ENCODE peak calls at places on chromosomes 2 and 18, in five cellular contexts. One of them, this sample, is unnamed.

GRCh38 chr2:206353685-206354084 is 79.2 kb downstream of the ZDBF2 start:
- DNase-seq in ovary: no peak
- DNase-seq in effector memory CD4-positive, alpha-beta T cell: no peak
- DNase-seq in psoas muscle: no peak
- DNase-seq in HAP-1: no peak
- DNase-seq in this sample: no peak

GRCh38 chr2:9258953-9259399 is 52.4 kb downstream of the ASAP2 start:
- DNase-seq in ovary: no peak
- DNase-seq in effector memory CD4-positive, alpha-beta T cell: no peak
- DNase-seq in psoas muscle: peak; percentile 74
- DNase-seq in HAP-1: no peak
- DNase-seq in this sample: peak; percentile 82

GRCh38 chr18:59087391-59087790 is 52.3 kb upstream of the SEC11C start:
- DNase-seq in ovary: no peak
- DNase-seq in effector memory CD4-positive, alpha-beta T cell: no peak
- DNase-seq in psoas muscle: no peak
- DNase-seq in HAP-1: no peak
- DNase-seq in this sample: no peak

GRCh38 chr2:101823347-101823791 is 125.9 kb downstream of the MAP4K4 start:
- DNase-seq in ovary: no peak
- DNase-seq in effector memory CD4-positive, alpha-beta T cell: peak; percentile 51
- DNase-seq in psoas muscle: no peak
- DNase-seq in HAP-1: peak; percentile 71
- DNase-seq in this sample: no peak

GRCh38 chr2:232887171-232887850 is 17.2 kb downstream of the SNORC start:
- DNase-seq in ovary: no peak
- DNase-seq in effector memory CD4-positive, alpha-beta T cell: no peak
- DNase-seq in psoas muscle: no peak
- DNase-seq in HAP-1: no peak
- DNase-seq in this sample: no peak

GRCh38 chr2:204691911-204692510 is 146.7 kb downstream of the PARD3B start:
- DNase-seq in ovary: peak; percentile 58
- DNase-seq in effector memory CD4-positive, alpha-beta T cell: no peak
- DNase-seq in psoas muscle: no peak
- DNase-seq in HAP-1: peak; percentile 63
- DNase-seq in this sample: peak; percentile 26

GRCh38 chr2:135997380-135997779 is 12.0 kb upstream of the DARS1 start:
- DNase-seq in ovary: no peak
- DNase-seq in effector memory CD4-positive, alpha-beta T cell: no peak
- DNase-seq in psoas muscle: no peak
- DNase-seq in HAP-1: peak; percentile 57
- DNase-seq in this sample: peak; percentile 34

GRCh38 chr2:234483568-234484251 is 13.2 kb downstream of the ARL4C start:
- DNase-seq in ovary: no peak
- DNase-seq in effector memory CD4-positive, alpha-beta T cell: peak; percentile 75
- DNase-seq in psoas muscle: no peak
- DNase-seq in HAP-1: peak; percentile 25
- DNase-seq in this sample: no peak

GRCh38 chr18:77070627-77071026 is 62.0 kb downstream of the MBP start:
- DNase-seq in ovary: no peak
- DNase-seq in effector memory CD4-positive, alpha-beta T cell: no peak
- DNase-seq in psoas muscle: no peak
- DNase-seq in HAP-1: no peak
- DNase-seq in this sample: no peak

GRCh38 chr2:49367003-49367402 is 212.7 kb upstream of the FSHR start:
- DNase-seq in ovary: no peak
- DNase-seq in effector memory CD4-positive, alpha-beta T cell: no peak
- DNase-seq in psoas muscle: no peak
- DNase-seq in HAP-1: no peak
- DNase-seq in this sample: no peak

GRCh38 chr2:232529806-232530547 is 4.0 kb downstream of the CHRND start:
- DNase-seq in ovary: no peak
- DNase-seq in effector memory CD4-positive, alpha-beta T cell: no peak
- DNase-seq in psoas muscle: peak; percentile 49
- DNase-seq in HAP-1: no peak
- DNase-seq in this sample: peak; percentile 40

GRCh38 chr2:223560704-223561435 is 41.3 kb downstream of the SCG2 start:
- DNase-seq in ovary: no peak
- DNase-seq in effector memory CD4-positive, alpha-beta T cell: no peak
- DNase-seq in psoas muscle: no peak
- DNase-seq in HAP-1: peak; percentile 23
- DNase-seq in this sample: no peak

GRCh38 chr2:25309402-25309801 is 32.3 kb downstream of the DNMT3A start:
- DNase-seq in ovary: no peak
- DNase-seq in effector memory CD4-positive, alpha-beta T cell: peak; percentile 34
- DNase-seq in psoas muscle: peak; percentile 79
- DNase-seq in HAP-1: peak; percentile 81
- DNase-seq in this sample: no peak

GRCh38 chr2:134882773-134883172 is 35.8 kb upstream of the CCNT2 start:
- DNase-seq in ovary: no peak
- DNase-seq in effector memory CD4-positive, alpha-beta T cell: no peak
- DNase-seq in psoas muscle: no peak
- DNase-seq in HAP-1: no peak
- DNase-seq in this sample: no peak

GRCh38 chr2:69061518-69061917 is 48.5 kb downstream of the ANTXR1 start:
- DNase-seq in ovary: no peak
- DNase-seq in effector memory CD4-positive, alpha-beta T cell: no peak
- DNase-seq in psoas muscle: no peak
- DNase-seq in HAP-1: no peak
- DNase-seq in this sample: no peak

GRCh38 chr2:74142340-74142739 is 5.4 kb downstream of the BOLA3 start:
- DNase-seq in ovary: no peak
- DNase-seq in effector memory CD4-positive, alpha-beta T cell: no peak
- DNase-seq in psoas muscle: no peak
- DNase-seq in HAP-1: no peak
- DNase-seq in this sample: no peak

GRCh38 chr18:22169889-22170420 is 566 bp downstream of the GATA6 start:
- DNase-seq in ovary: peak; percentile 51
- DNase-seq in effector memory CD4-positive, alpha-beta T cell: no peak
- DNase-seq in psoas muscle: peak; percentile 53
- DNase-seq in HAP-1: peak; percentile 41
- DNase-seq in this sample: peak; percentile 69

GRCh38 chr18:22167471-22168151 is 1.8 kb upstream of the GATA6 start:
- DNase-seq in ovary: peak; percentile 64
- DNase-seq in effector memory CD4-positive, alpha-beta T cell: no peak
- DNase-seq in psoas muscle: no peak
- DNase-seq in HAP-1: no peak
- DNase-seq in this sample: no peak

GRCh38 chr18:22170421-22171262 is 1.3 kb downstream of the GATA6 start:
- DNase-seq in ovary: peak; percentile 69
- DNase-seq in effector memory CD4-positive, alpha-beta T cell: no peak
- DNase-seq in psoas muscle: peak; percentile 62
- DNase-seq in HAP-1: peak; percentile 53
- DNase-seq in this sample: peak; percentile 71

GRCh38 chr18:22168360-22168921 is 948 bp upstream of the GATA6 start:
- DNase-seq in ovary: no peak
- DNase-seq in effector memory CD4-positive, alpha-beta T cell: no peak
- DNase-seq in psoas muscle: no peak
- DNase-seq in HAP-1: peak; percentile 47
- DNase-seq in this sample: no peak

DNA sequence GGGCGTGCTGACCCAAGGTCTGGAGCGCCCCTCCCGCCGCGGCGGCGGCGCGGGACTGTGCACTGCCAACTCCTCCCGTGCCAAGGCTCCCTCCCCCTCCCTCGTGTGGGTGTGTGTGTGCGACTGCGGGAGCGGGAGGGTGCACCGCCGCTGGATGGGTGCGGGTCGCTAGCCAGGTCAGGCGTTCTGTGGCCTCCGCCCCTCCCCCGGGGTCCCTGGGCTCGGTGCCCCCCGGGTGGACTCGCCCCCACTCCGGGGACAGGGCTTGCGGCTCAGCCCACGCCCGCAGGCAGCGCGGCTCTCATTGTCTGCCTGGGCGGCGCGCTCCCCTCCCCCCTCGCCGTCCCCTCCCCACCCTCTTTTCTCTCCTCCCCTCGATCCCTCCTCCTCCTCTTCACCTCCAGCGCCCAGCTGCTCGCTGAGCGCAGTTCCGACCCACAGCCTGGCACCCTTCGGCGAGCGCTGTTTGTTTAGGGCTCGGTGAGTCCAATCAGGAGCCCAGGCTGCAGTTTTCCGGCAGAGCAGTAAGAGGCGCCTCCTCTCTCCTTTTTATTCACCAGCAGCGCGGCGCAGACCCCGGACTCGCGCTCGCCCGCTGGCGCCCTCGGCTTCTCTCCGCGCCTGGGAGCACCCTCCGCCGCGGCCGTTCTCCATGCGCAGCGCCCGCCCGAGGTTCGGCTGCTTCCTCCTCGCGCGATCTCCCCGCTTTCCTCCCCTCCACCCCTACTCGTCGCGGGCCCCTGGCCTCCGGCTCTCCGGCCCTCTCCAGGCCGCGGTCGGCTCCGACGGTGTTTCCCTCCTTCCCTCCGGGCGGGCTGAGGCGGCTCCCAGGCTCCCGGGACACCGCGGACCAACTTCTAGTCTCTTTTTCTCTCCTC is at the start of gene GATA6:
- DNase-seq in ovary: peak; percentile 96
- DNase-seq in effector memory CD4-positive, alpha-beta T cell: no peak
- DNase-seq in psoas muscle: peak; percentile 70
- DNase-seq in HAP-1: peak; percentile 81
- DNase-seq in this sample: peak; percentile 92
- H3K4me3 ChIP-seq in ovary: peak within 1 kb of the TSS; percentile 98
- H3K4me3 ChIP-seq in effector memory CD4-positive, alpha-beta T cell: peak within 1 kb of the TSS; percentile 44
- H3K4me3 ChIP-seq in psoas muscle: peak within 1 kb of the TSS; percentile 85
- H3K4me3 ChIP-seq in HAP-1: peak within 1 kb of the TSS; percentile 47
- H3K4me3 ChIP-seq in this sample: peak within 1 kb of the TSS; percentile 97

DNA sequence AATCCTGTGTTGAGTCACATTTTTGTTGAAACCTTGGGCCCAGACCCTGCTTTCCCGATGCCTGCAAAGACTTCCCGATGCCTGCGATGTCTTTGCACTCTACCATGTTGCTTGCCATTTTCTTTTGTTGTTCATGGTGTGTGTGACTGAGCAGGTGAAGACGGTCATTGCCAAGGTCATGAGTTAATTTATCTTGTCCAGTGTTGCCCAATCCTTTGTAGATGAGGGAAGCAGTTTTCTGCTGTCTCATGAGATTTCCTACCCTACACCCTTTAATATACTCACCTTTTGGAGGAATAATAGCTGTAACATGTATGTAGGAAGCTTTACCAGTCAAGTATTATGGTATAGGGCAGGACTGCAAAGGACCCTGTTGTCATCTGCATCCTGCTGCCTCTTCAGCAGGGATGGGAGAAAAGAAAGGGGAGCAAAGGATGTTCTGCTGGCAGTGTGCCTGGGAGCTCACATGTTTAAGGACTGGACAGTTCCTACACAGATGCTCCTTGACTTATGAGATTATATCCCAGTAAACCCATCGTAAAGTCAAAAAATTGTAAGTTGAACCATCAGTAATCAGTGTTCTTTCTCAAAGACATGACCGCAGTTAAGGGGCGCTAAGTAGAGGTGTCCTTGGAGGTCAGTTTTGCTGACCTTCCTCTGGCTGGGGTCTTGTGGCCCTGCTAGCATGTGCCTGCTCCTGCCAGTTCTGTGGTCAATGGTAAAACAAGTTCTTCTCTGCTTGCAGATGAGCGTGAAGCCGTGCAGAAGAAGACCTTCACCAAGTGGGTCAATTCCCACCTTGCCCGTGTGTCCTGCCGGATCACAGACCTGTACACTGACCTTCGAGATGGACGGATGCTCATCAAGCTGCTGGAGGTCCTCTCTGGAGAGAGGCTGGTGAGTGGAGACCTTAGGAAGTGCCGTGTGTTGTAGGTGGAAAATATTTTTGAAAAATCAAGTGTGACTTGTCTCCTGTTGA is 124.8 kb upstream of the EML6 start:
- DNase-seq in ovary: no peak
- DNase-seq in effector memory CD4-positive, alpha-beta T cell: no peak
- DNase-seq in psoas muscle: no peak
- DNase-seq in HAP-1: no peak
- DNase-seq in this sample: no peak
- H3K4me1 ChIP-seq in ovary: peaks cover 39% of the 10 kb centered on the region
- H3K4me1 ChIP-seq in effector memory CD4-positive, alpha-beta T cell: peaks cover 71% of the 10 kb centered on the region
- H3K4me1 ChIP-seq in psoas muscle: peaks cover 85% of the 10 kb centered on the region
- H3K4me1 ChIP-seq in HAP-1: no peaks in the 10 kb centered on the region
- H3K4me1 ChIP-seq in this sample: peaks cover 98% of the 10 kb centered on the region

GRCh38 chr2:96498023-96498431 is 7.1 kb downstream of the NEURL3 start:
- DNase-seq in ovary: no peak
- DNase-seq in effector memory CD4-positive, alpha-beta T cell: no peak
- DNase-seq in psoas muscle: no peak
- DNase-seq in HAP-1: no peak
- DNase-seq in this sample: no peak
- H3K27me3 ChIP-seq in ovary: no peaks in the 10 kb centered on the region
- H3K27me3 ChIP-seq in effector memory CD4-positive, alpha-beta T cell: no peaks in the 10 kb centered on the region
- H3K27me3 ChIP-seq in psoas muscle: peaks cover 7% of the 10 kb centered on the region
- H3K27me3 ChIP-seq in HAP-1: no peaks in the 10 kb centered on the region
- H3K27me3 ChIP-seq in this sample: no peaks in the 10 kb centered on the region

GRCh38 chr2:121283670-121284245 is 1.2 kb downstream of the TFCP2L1 start:
- DNase-seq in ovary: no peak
- DNase-seq in effector memory CD4-positive, alpha-beta T cell: no peak
- DNase-seq in psoas muscle: no peak
- DNase-seq in HAP-1: peak; percentile 57
- DNase-seq in this sample: no peak
- H3K4me3 ChIP-seq in ovary: peak overlapping the region; percentile 12
- H3K4me3 ChIP-seq in effector memory CD4-positive, alpha-beta T cell: no peak overlapping the region
- H3K4me3 ChIP-seq in psoas muscle: peak overlapping the region; percentile 61
- H3K4me3 ChIP-seq in HAP-1: peak overlapping the region; percentile 44
- H3K4me3 ChIP-seq in this sample: no peak overlapping the region

GRCh38 chr2:160349306-160349705 is 144.3 kb downstream of the RBMS1 start:
- DNase-seq in ovary: no peak
- DNase-seq in effector memory CD4-positive, alpha-beta T cell: no peak
- DNase-seq in psoas muscle: no peak
- DNase-seq in HAP-1: no peak
- DNase-seq in this sample: no peak
- H3K4me1 ChIP-seq in ovary: peaks cover 5% of the 10 kb centered on the region
- H3K4me1 ChIP-seq in effector memory CD4-positive, alpha-beta T cell: peaks cover 19% of the 10 kb centered on the region
- H3K4me1 ChIP-seq in psoas muscle: peaks cover 63% of the 10 kb centered on the region
- H3K4me1 ChIP-seq in HAP-1: peaks cover 5% of the 10 kb centered on the region
- H3K4me1 ChIP-seq in this sample: peaks cover 84% of the 10 kb centered on the region

GRCh38 chr2:188305271-188305670 is 13.6 kb downstream of the GULP1 start:
- DNase-seq in ovary: no peak
- DNase-seq in effector memory CD4-positive, alpha-beta T cell: no peak
- DNase-seq in psoas muscle: no peak
- DNase-seq in HAP-1: no peak
- DNase-seq in this sample: no peak
- H3K27me3 ChIP-seq in ovary: no peaks in the 10 kb centered on the region
- H3K27me3 ChIP-seq in effector memory CD4-positive, alpha-beta T cell: no peaks in the 10 kb centered on the region
- H3K27me3 ChIP-seq in psoas muscle: no peaks in the 10 kb centered on the region
- H3K27me3 ChIP-seq in HAP-1: no peaks in the 10 kb centered on the region
- H3K27me3 ChIP-seq in this sample: no peaks in the 10 kb centered on the region

GRCh38 chr18:46010050-46010449 is 42.9 kb upstream of the EPG5 start:
- DNase-seq in ovary: no peak
- DNase-seq in effector memory CD4-positive, alpha-beta T cell: no peak
- DNase-seq in psoas muscle: no peak
- DNase-seq in HAP-1: no peak
- DNase-seq in this sample: no peak
- H3K4me3 ChIP-seq in ovary: no peak overlapping the region
- H3K4me3 ChIP-seq in effector memory CD4-positive, alpha-beta T cell: no peak overlapping the region
- H3K4me3 ChIP-seq in psoas muscle: no peak overlapping the region
- H3K4me3 ChIP-seq in HAP-1: no peak overlapping the region
- H3K4me3 ChIP-seq in this sample: no peak overlapping the region

DNA sequence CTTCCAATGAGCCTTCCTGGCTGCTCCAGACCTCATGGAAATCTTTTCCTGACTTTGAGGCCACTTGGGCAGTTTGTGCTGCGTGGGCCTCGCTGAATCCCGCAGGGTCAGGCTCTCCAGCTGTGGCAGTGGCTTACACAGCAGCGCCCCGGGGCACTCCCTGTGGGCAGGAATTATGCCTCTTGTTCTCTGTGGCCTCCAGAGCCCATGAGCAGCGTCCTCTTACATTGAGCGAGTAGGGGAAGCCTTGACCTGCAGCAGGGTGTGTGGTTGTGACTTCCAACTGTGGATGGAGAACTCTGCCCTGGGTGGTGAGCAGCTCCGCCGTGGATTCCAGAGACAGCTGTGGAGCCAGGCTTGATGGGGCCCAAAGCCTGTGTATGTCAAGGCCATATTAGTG is 180.8 kb downstream of the GLI2 start:
- DNase-seq in ovary: no peak
- DNase-seq in effector memory CD4-positive, alpha-beta T cell: no peak
- DNase-seq in psoas muscle: peak; percentile 26
- DNase-seq in HAP-1: no peak
- DNase-seq in this sample: peak; percentile 44
- H3K4me1 ChIP-seq in ovary: peaks cover 57% of the 10 kb centered on the region
- H3K4me1 ChIP-seq in effector memory CD4-positive, alpha-beta T cell: no peaks in the 10 kb centered on the region
- H3K4me1 ChIP-seq in psoas muscle: peaks cover 49% of the 10 kb centered on the region
- H3K4me1 ChIP-seq in HAP-1: peaks cover 7% of the 10 kb centered on the region
- H3K4me1 ChIP-seq in this sample: peaks cover 18% of the 10 kb centered on the region

This sample was measured in heart left ventricle.